ENCODE peak calls at places on chromosomes 7 and 10, in five cellular contexts. One of them, this sample, is unnamed. For H3K27me3 and H3K4me1, the result is how much of the 10 kb centered on the place peaks cover.

GRCh38 chr10:21090609-21091082 is 193.5 kb upstream of the NEBL start:
- DNase-seq in cardiac muscle cell: no peak
- DNase-seq in fibroblast of lung: no peak
- DNase-seq in stomach: no peak
- DNase-seq in right lobe of liver: no peak
- DNase-seq in this sample: no peak

GRCh38 chr7:14501436-14501835 is 401.1 kb downstream of the DGKB start:
- DNase-seq in cardiac muscle cell: no peak
- DNase-seq in fibroblast of lung: no peak
- DNase-seq in stomach: no peak
- DNase-seq in right lobe of liver: no peak
- DNase-seq in this sample: no peak

GRCh38 chr7:148630078-148630477 is 39.5 kb downstream of the C7orf33 start:
- DNase-seq in cardiac muscle cell: no peak
- DNase-seq in fibroblast of lung: no peak
- DNase-seq in stomach: no peak
- DNase-seq in right lobe of liver: no peak
- DNase-seq in this sample: no peak

GRCh38 chr7:33773053-33773452 is 132.3 kb upstream of the BMPER start:
- DNase-seq in cardiac muscle cell: no peak
- DNase-seq in fibroblast of lung: peak
- DNase-seq in stomach: no peak
- DNase-seq in right lobe of liver: no peak
- DNase-seq in this sample: no peak

GRCh38 chr7:158000160-158000559 is 587.5 kb downstream of the PTPRN2 start:
- DNase-seq in cardiac muscle cell: no peak
- DNase-seq in fibroblast of lung: no peak
- DNase-seq in stomach: no peak
- DNase-seq in right lobe of liver: no peak
- DNase-seq in this sample: no peak

GRCh38 chr10:104029528-104029875 is 56.2 kb downstream of the COL17A1 start:
- DNase-seq in cardiac muscle cell: no peak
- DNase-seq in fibroblast of lung: peak
- DNase-seq in stomach: no peak
- DNase-seq in right lobe of liver: no peak
- DNase-seq in this sample: no peak

GRCh38 chr7:158818325-158819213 is 10.7 kb downstream of the ESYT2 start:
- DNase-seq in cardiac muscle cell: peak
- DNase-seq in fibroblast of lung: peak
- DNase-seq in stomach: peak
- DNase-seq in right lobe of liver: peak
- DNase-seq in this sample: peak

GRCh38 chr7:65951837-65952578 is 30.0 kb downstream of the GUSB start:
- DNase-seq in cardiac muscle cell: no peak
- DNase-seq in fibroblast of lung: no peak
- DNase-seq in stomach: no peak
- DNase-seq in right lobe of liver: peak
- DNase-seq in this sample: no peak

GRCh38 chr10:62978417-62978955 is 154.6 kb upstream of the NRBF2 start:
- DNase-seq in cardiac muscle cell: no peak
- DNase-seq in fibroblast of lung: no peak
- DNase-seq in stomach: no peak
- DNase-seq in right lobe of liver: no peak
- DNase-seq in this sample: no peak

GRCh38 chr10:120732643-120733313 is 118.4 kb upstream of the WDR11 start:
- DNase-seq in cardiac muscle cell: peak
- DNase-seq in fibroblast of lung: no peak
- DNase-seq in stomach: no peak
- DNase-seq in right lobe of liver: no peak
- DNase-seq in this sample: no peak

GRCh38 chr7:107718456-107719193 is 25.3 kb upstream of the CBLL1 start:
- DNase-seq in cardiac muscle cell: no peak
- DNase-seq in fibroblast of lung: no peak
- DNase-seq in stomach: no peak
- DNase-seq in right lobe of liver: no peak
- DNase-seq in this sample: no peak

GRCh38 chr10:97335188-97335619 is 675 bp upstream of the FRAT2 start:
- DNase-seq in cardiac muscle cell: no peak
- DNase-seq in fibroblast of lung: no peak
- DNase-seq in stomach: no peak
- DNase-seq in right lobe of liver: peak
- DNase-seq in this sample: no peak

GRCh38 chr7:139821349-139822115 is 7.5 kb upstream of the TBXAS1 start:
- DNase-seq in cardiac muscle cell: no peak
- DNase-seq in fibroblast of lung: no peak
- DNase-seq in stomach: no peak
- DNase-seq in right lobe of liver: no peak
- DNase-seq in this sample: no peak

GRCh38 chr10:51159841-51160240 is 85.6 kb downstream of the PRKG1 start:
- DNase-seq in cardiac muscle cell: no peak
- DNase-seq in fibroblast of lung: no peak
- DNase-seq in stomach: no peak
- DNase-seq in right lobe of liver: no peak
- DNase-seq in this sample: no peak

GRCh38 chr10:63588436-63589180 is 67.4 kb downstream of the REEP3 start:
- DNase-seq in cardiac muscle cell: peak
- DNase-seq in fibroblast of lung: peak
- DNase-seq in stomach: peak
- DNase-seq in right lobe of liver: no peak
- DNase-seq in this sample: no peak

GRCh38 chr7:5429857-5430611 is 6.4 kb upstream of the TNRC18 start:
- DNase-seq in cardiac muscle cell: peak
- DNase-seq in fibroblast of lung: peak
- DNase-seq in stomach: peak
- DNase-seq in right lobe of liver: peak
- DNase-seq in this sample: no peak

GRCh38 chr10:101939273-101939635 is 95.7 kb upstream of the KCNIP2 start:
- DNase-seq in cardiac muscle cell: no peak
- DNase-seq in fibroblast of lung: peak
- DNase-seq in stomach: no peak
- DNase-seq in right lobe of liver: no peak
- DNase-seq in this sample: no peak

GRCh38 chr7:6530626-6531491 is 20.4 kb downstream of the GRID2IP start:
- DNase-seq in cardiac muscle cell: peak
- DNase-seq in fibroblast of lung: no peak
- DNase-seq in stomach: peak
- DNase-seq in right lobe of liver: no peak
- DNase-seq in this sample: peak

GRCh38 chr10:23171232-23171876 is 20.8 kb upstream of the PTF1A start:
- DNase-seq in cardiac muscle cell: peak
- DNase-seq in fibroblast of lung: peak
- DNase-seq in stomach: no peak
- DNase-seq in right lobe of liver: no peak
- DNase-seq in this sample: no peak

GRCh38 chr10:127971973-127972615 is 65.2 kb downstream of the PTPRE start:
- DNase-seq in cardiac muscle cell: no peak
- DNase-seq in fibroblast of lung: no peak
- DNase-seq in stomach: no peak
- DNase-seq in right lobe of liver: no peak
- DNase-seq in this sample: no peak

GRCh38 chr7:72447465-72448204 is 35.5 kb upstream of the CALN1 start:
- DNase-seq in cardiac muscle cell: no peak
- DNase-seq in fibroblast of lung: no peak
- DNase-seq in stomach: no peak
- DNase-seq in right lobe of liver: no peak
- DNase-seq in this sample: no peak
- H3K27me3 ChIP-seq in cardiac muscle cell: under half
- H3K27me3 ChIP-seq in fibroblast of lung: under half
- H3K27me3 ChIP-seq in stomach: under half
- H3K27me3 ChIP-seq in right lobe of liver: under half
- H3K27me3 ChIP-seq in this sample: under half

GRCh38 chr10:113626809-113627370 is 37.0 kb downstream of the NRAP start:
- DNase-seq in cardiac muscle cell: no peak
- DNase-seq in fibroblast of lung: no peak
- DNase-seq in stomach: no peak
- DNase-seq in right lobe of liver: no peak
- DNase-seq in this sample: no peak

GRCh38 chr10:113628607-113629153 is 35.2 kb downstream of the NRAP start:
- DNase-seq in cardiac muscle cell: no peak
- DNase-seq in fibroblast of lung: no peak
- DNase-seq in stomach: no peak
- DNase-seq in right lobe of liver: no peak
- DNase-seq in this sample: no peak

GRCh38 chr10:113627836-113628235 is 36.0 kb downstream of the NRAP start:
- DNase-seq in cardiac muscle cell: peak
- DNase-seq in fibroblast of lung: no peak
- DNase-seq in stomach: no peak
- DNase-seq in right lobe of liver: no peak
- DNase-seq in this sample: no peak

GRCh38 chr10:113630929-113631533 is 32.8 kb downstream of the NRAP start:
- DNase-seq in cardiac muscle cell: no peak
- DNase-seq in fibroblast of lung: no peak
- DNase-seq in stomach: no peak
- DNase-seq in right lobe of liver: no peak
- DNase-seq in this sample: no peak

DNA sequence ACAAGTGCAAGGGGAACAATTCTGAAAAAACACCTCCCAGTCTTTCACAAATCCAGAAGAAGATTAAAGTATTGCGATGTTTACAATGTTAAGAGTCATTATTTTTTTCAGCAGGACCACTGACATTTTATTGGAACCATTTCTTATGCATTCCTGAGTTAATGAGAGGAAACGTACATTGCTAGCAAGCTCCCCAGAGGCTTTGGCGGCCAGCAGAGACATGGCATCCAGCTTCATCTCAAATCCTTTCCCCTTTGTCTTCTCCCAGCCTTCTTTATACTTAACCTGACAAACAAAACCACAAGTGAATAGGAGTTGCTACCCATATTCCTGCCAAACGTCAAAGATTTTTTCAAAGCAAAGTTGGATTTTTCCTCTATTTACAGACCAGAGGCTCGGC is 32.2 kb downstream of the NRAP start:
- DNase-seq in cardiac muscle cell: no peak
- DNase-seq in fibroblast of lung: no peak
- DNase-seq in stomach: no peak
- DNase-seq in right lobe of liver: no peak
- DNase-seq in this sample: no peak
- H3K4me3 ChIP-seq in cardiac muscle cell: no peak
- H3K4me3 ChIP-seq in fibroblast of lung: no peak
- H3K4me3 ChIP-seq in stomach: no peak
- H3K4me3 ChIP-seq in right lobe of liver: no peak
- H3K4me3 ChIP-seq in this sample: no peak

DNA sequence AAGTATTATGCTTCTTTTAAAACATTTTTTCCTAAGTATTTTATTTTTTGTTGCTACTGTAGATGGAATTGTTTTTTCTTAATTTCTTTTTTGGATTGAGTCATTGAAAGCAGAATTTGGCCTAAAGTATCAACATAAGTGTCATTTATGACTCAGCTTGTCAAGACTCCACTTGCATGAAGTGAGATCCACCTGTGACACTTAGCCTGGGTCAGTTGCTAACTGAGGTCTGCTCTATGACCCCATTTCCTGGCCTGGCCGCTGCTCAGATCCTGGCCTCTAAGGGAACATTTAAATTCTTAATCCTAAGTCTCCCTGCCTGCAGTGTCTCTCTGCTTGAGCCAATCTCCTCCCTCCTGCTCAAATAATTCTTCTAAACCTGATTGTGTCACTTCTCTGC is 35.5 kb downstream of the TMEM270 start:
- DNase-seq in cardiac muscle cell: no peak
- DNase-seq in fibroblast of lung: peak
- DNase-seq in stomach: no peak
- DNase-seq in right lobe of liver: no peak
- DNase-seq in this sample: no peak
- H3K4me1 ChIP-seq in cardiac muscle cell: under half
- H3K4me1 ChIP-seq in fibroblast of lung: under half
- H3K4me1 ChIP-seq in stomach: under half
- H3K4me1 ChIP-seq in right lobe of liver: under half
- H3K4me1 ChIP-seq in this sample: under half

GRCh38 chr7:27459729-27460048 is 203.0 kb downstream of the HIBADH start:
- DNase-seq in cardiac muscle cell: no peak
- DNase-seq in fibroblast of lung: peak
- DNase-seq in stomach: no peak
- DNase-seq in right lobe of liver: no peak
- DNase-seq in this sample: no peak

GRCh38 chr7:27459021-27459728 is 203.5 kb downstream of the HIBADH start:
- DNase-seq in cardiac muscle cell: no peak
- DNase-seq in fibroblast of lung: no peak
- DNase-seq in stomach: no peak
- DNase-seq in right lobe of liver: no peak
- DNase-seq in this sample: no peak

GRCh38 chr7:27453702-27454405 is 208.8 kb downstream of the HIBADH start:
- DNase-seq in cardiac muscle cell: peak
- DNase-seq in fibroblast of lung: peak
- DNase-seq in stomach: no peak
- DNase-seq in right lobe of liver: no peak
- DNase-seq in this sample: no peak
- H3K27me3 ChIP-seq in cardiac muscle cell: under half
- H3K27me3 ChIP-seq in fibroblast of lung: under half
- H3K27me3 ChIP-seq in stomach: under half
- H3K27me3 ChIP-seq in right lobe of liver: under half
- H3K27me3 ChIP-seq in this sample: under half

DNA sequence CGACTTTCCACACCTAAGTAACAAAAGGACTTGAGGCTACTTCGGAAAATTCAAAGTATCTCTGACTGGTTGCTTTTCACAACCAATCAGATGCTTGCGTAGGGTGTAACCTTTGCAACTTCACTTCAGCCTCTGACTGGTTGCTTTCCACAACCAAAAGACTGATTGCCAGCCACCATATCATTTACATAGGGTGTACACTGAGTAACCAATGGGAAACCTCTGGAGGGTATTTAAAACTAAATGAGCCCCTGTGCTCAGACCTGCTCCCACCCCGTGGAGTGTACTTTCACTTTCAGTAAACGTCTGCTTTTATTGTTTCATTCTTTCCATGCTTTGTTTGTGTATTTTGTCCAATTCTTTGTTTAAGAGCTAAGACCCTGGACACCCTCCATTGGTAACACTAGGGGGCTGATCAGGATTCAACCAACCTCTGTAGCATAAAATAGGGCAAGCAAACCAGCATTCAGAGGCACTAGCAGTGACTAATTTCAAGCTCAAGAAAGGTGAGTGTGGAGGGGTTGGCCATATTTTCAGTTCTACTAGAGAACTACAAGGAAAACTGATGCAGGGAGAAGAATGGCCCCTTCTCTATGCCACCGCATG is 390.8 kb downstream of the POM121L12 start:
- DNase-seq in cardiac muscle cell: no peak
- DNase-seq in fibroblast of lung: no peak
- DNase-seq in stomach: no peak
- DNase-seq in right lobe of liver: no peak
- DNase-seq in this sample: no peak
- H3K4me3 ChIP-seq in cardiac muscle cell: no peak
- H3K4me3 ChIP-seq in fibroblast of lung: no peak
- H3K4me3 ChIP-seq in stomach: no peak
- H3K4me3 ChIP-seq in right lobe of liver: no peak
- H3K4me3 ChIP-seq in this sample: no peak

GRCh38 chr10:59903871-59904270 is 2.5 kb downstream of the CCDC6 start:
- DNase-seq in cardiac muscle cell: no peak
- DNase-seq in fibroblast of lung: peak
- DNase-seq in stomach: no peak
- DNase-seq in right lobe of liver: no peak
- DNase-seq in this sample: no peak

GRCh38 chr10:59906417-59907202 is at the start of gene CCDC6:
- DNase-seq in cardiac muscle cell: peak
- DNase-seq in fibroblast of lung: peak
- DNase-seq in stomach: peak
- DNase-seq in right lobe of liver: peak
- DNase-seq in this sample: peak

GRCh38 chr10:59904431-59905065 is 1.8 kb downstream of the CCDC6 start:
- DNase-seq in cardiac muscle cell: peak
- DNase-seq in fibroblast of lung: no peak
- DNase-seq in stomach: no peak
- DNase-seq in right lobe of liver: no peak
- DNase-seq in this sample: no peak

GRCh38 chr10:59905735-59906416 is 480 bp downstream of the CCDC6 start:
- DNase-seq in cardiac muscle cell: no peak
- DNase-seq in fibroblast of lung: no peak
- DNase-seq in stomach: no peak
- DNase-seq in right lobe of liver: peak
- DNase-seq in this sample: no peak

GRCh38 chr10:59905066-59905734 is 1.2 kb downstream of the CCDC6 start:
- DNase-seq in cardiac muscle cell: peak
- DNase-seq in fibroblast of lung: no peak
- DNase-seq in stomach: peak
- DNase-seq in right lobe of liver: peak
- DNase-seq in this sample: peak
- H3K4me1 ChIP-seq in cardiac muscle cell: under half
- H3K4me1 ChIP-seq in fibroblast of lung: under half
- H3K4me1 ChIP-seq in stomach: under half
- H3K4me1 ChIP-seq in right lobe of liver: under half
- H3K4me1 ChIP-seq in this sample: under half

This sample was measured in naive thymus-derived CD4-positive, alpha-beta T cell.